ENCODE peak calls at places on chromosomes 3 and 15, in seven cellular contexts. One of them, this sample, is unnamed.

GRCh38 chr15:73756390-73756789 is 3.2 kb upstream of the INSYN1 start:
- DNase-seq in Calu3: no peak
- DNase-seq in NCI-H2227 treated with DMSO at 0.1 percent for 48 hours: no peak
- DNase-seq in AG10803: no peak
- DNase-seq in WTC11: no peak
- DNase-seq in NT2/D1: no peak
- DNase-seq in CD4-positive, alpha-beta T cell: no peak
- DNase-seq in this sample: no peak

GRCh38 chr3:183455064-183455463 is 26.6 kb upstream of the MCF2L2 start:
- DNase-seq in Calu3: no peak
- DNase-seq in WTC11: no peak
- DNase-seq in NT2/D1: no peak
- DNase-seq in CD4-positive, alpha-beta T cell: no peak
- DNase-seq in AG10803: peak; percentile 9
- DNase-seq in NCI-H2227 treated with DMSO at 0.1 percent for 48 hours: no peak
- DNase-seq in this sample: no peak

GRCh38 chr3:194364652-194365434 is 4.7 kb downstream of the LRRC15 start:
- DNase-seq in CD4-positive, alpha-beta T cell: no peak
- DNase-seq in AG10803: peak; percentile 94
- DNase-seq in WTC11: no peak
- DNase-seq in NCI-H2227 treated with DMSO at 0.1 percent for 48 hours: peak; percentile 68
- DNase-seq in Calu3: no peak
- DNase-seq in NT2/D1: no peak
- DNase-seq in this sample: no peak

GRCh38 chr3:104546301-104546700 is 820.4 kb upstream of the ALCAM start:
- DNase-seq in CD4-positive, alpha-beta T cell: no peak
- DNase-seq in NCI-H2227 treated with DMSO at 0.1 percent for 48 hours: no peak
- DNase-seq in Calu3: no peak
- DNase-seq in AG10803: no peak
- DNase-seq in NT2/D1: no peak
- DNase-seq in WTC11: no peak
- DNase-seq in this sample: no peak

GRCh38 chr3:169661567-169662214 is 1.8 kb downstream of the MECOM start:
- DNase-seq in AG10803: no peak
- DNase-seq in NT2/D1: no peak
- DNase-seq in CD4-positive, alpha-beta T cell: no peak
- DNase-seq in Calu3: peak; percentile 61
- DNase-seq in WTC11: peak; percentile 56
- DNase-seq in NCI-H2227 treated with DMSO at 0.1 percent for 48 hours: peak; percentile 15
- DNase-seq in this sample: peak; percentile 73

GRCh38 chr3:158106773-158107461 is 697 bp upstream of the SHOX2 start:
- DNase-seq in NCI-H2227 treated with DMSO at 0.1 percent for 48 hours: no peak
- DNase-seq in AG10803: peak; percentile 4
- DNase-seq in CD4-positive, alpha-beta T cell: no peak
- DNase-seq in NT2/D1: no peak
- DNase-seq in Calu3: no peak
- DNase-seq in WTC11: peak; percentile 56
- DNase-seq in this sample: peak; percentile 57

GRCh38 chr3:188486126-188486525 is 332.2 kb downstream of the LPP start:
- DNase-seq in AG10803: peak; percentile 42
- DNase-seq in WTC11: no peak
- DNase-seq in NT2/D1: no peak
- DNase-seq in Calu3: no peak
- DNase-seq in NCI-H2227 treated with DMSO at 0.1 percent for 48 hours: no peak
- DNase-seq in CD4-positive, alpha-beta T cell: no peak
- DNase-seq in this sample: no peak

GRCh38 chr3:177111541-177111949 is 85.7 kb downstream of the TBL1XR1 start:
- DNase-seq in NCI-H2227 treated with DMSO at 0.1 percent for 48 hours: no peak
- DNase-seq in AG10803: no peak
- DNase-seq in WTC11: no peak
- DNase-seq in Calu3: peak; percentile 30
- DNase-seq in CD4-positive, alpha-beta T cell: no peak
- DNase-seq in NT2/D1: no peak
- DNase-seq in this sample: no peak

GRCh38 chr3:4782095-4782494 is 197.1 kb upstream of the BHLHE40 start:
- DNase-seq in NCI-H2227 treated with DMSO at 0.1 percent for 48 hours: no peak
- DNase-seq in CD4-positive, alpha-beta T cell: no peak
- DNase-seq in WTC11: no peak
- DNase-seq in AG10803: no peak
- DNase-seq in Calu3: no peak
- DNase-seq in NT2/D1: no peak
- DNase-seq in this sample: no peak

GRCh38 chr15:56982987-56983386 is 64.5 kb downstream of the TCF12 start:
- DNase-seq in NT2/D1: no peak
- DNase-seq in NCI-H2227 treated with DMSO at 0.1 percent for 48 hours: no peak
- DNase-seq in AG10803: no peak
- DNase-seq in CD4-positive, alpha-beta T cell: no peak
- DNase-seq in Calu3: no peak
- DNase-seq in WTC11: no peak
- DNase-seq in this sample: no peak

GRCh38 chr15:44317423-44317822 is 28.9 kb downstream of the GOLM2 start:
- DNase-seq in WTC11: no peak
- DNase-seq in NT2/D1: no peak
- DNase-seq in NCI-H2227 treated with DMSO at 0.1 percent for 48 hours: no peak
- DNase-seq in AG10803: no peak
- DNase-seq in CD4-positive, alpha-beta T cell: no peak
- DNase-seq in Calu3: no peak
- DNase-seq in this sample: no peak

GRCh38 chr3:32392530-32393302 is 1.1 kb downstream of the CMTM7 start:
- DNase-seq in NCI-H2227 treated with DMSO at 0.1 percent for 48 hours: no peak
- DNase-seq in Calu3: no peak
- DNase-seq in AG10803: peak; percentile 67
- DNase-seq in CD4-positive, alpha-beta T cell: no peak
- DNase-seq in NT2/D1: no peak
- DNase-seq in WTC11: no peak
- DNase-seq in this sample: no peak

GRCh38 chr15:97904196-97904572 is 56.3 kb upstream of the ARRDC4 start:
- DNase-seq in CD4-positive, alpha-beta T cell: no peak
- DNase-seq in NT2/D1: peak; percentile 80
- DNase-seq in NCI-H2227 treated with DMSO at 0.1 percent for 48 hours: peak; percentile 36
- DNase-seq in AG10803: peak; percentile 75
- DNase-seq in Calu3: peak; percentile 89
- DNase-seq in WTC11: peak; percentile 86
- DNase-seq in this sample: peak; percentile 75

GRCh38 chr3:34207826-34208225 is 409.4 kb downstream of the PDCD6IP start:
- DNase-seq in AG10803: peak; percentile 34
- DNase-seq in NT2/D1: no peak
- DNase-seq in NCI-H2227 treated with DMSO at 0.1 percent for 48 hours: no peak
- DNase-seq in WTC11: no peak
- DNase-seq in CD4-positive, alpha-beta T cell: no peak
- DNase-seq in Calu3: no peak
- DNase-seq in this sample: no peak

GRCh38 chr3:59258591-59258990 is 208.8 kb upstream of the CFAP20DC start:
- DNase-seq in WTC11: no peak
- DNase-seq in CD4-positive, alpha-beta T cell: no peak
- DNase-seq in Calu3: no peak
- DNase-seq in NT2/D1: no peak
- DNase-seq in AG10803: no peak
- DNase-seq in NCI-H2227 treated with DMSO at 0.1 percent for 48 hours: no peak
- DNase-seq in this sample: no peak

GRCh38 chr3:188196232-188196990 is 42.5 kb downstream of the LPP start:
- DNase-seq in NT2/D1: no peak
- DNase-seq in WTC11: no peak
- DNase-seq in CD4-positive, alpha-beta T cell: no peak
- DNase-seq in AG10803: peak; percentile 56
- DNase-seq in Calu3: no peak
- DNase-seq in NCI-H2227 treated with DMSO at 0.1 percent for 48 hours: no peak
- DNase-seq in this sample: no peak

GRCh38 chr3:99658274-99658673 is 19.9 kb downstream of the COL8A1 start:
- DNase-seq in CD4-positive, alpha-beta T cell: no peak
- DNase-seq in NT2/D1: no peak
- DNase-seq in AG10803: no peak
- DNase-seq in Calu3: no peak
- DNase-seq in WTC11: no peak
- DNase-seq in NCI-H2227 treated with DMSO at 0.1 percent for 48 hours: no peak
- DNase-seq in this sample: no peak

This sample was measured in HAP-1.